ENCODE peak calls at places on chromosomes 5 and 9, in five cellular contexts. H is right cardiac atrium, C is spleen, L is pancreas, U is sigmoid colon. Q is an unnamed sample.

GRCh38 chr9:100354121-100354800 is 1.5 kb upstream of the TEX10 start:
- DNase-seq in L (no peak), U (no peak), H (no peak), C (no peak), Q (no peak)

GRCh38 chr5:50672663-50673062 is 6.2 kb downstream of the PARP8 start:
- DNase-seq in C (no peak), H (no peak), U (no peak), L (no peak), Q (no peak)

GRCh38 chr5:172504736-172505402 is 50.5 kb upstream of the SH3PXD2B start:
- DNase-seq in C (peak; percentile 38), H (peak; percentile 69), U (peak; percentile 77), L (peak; percentile 21), Q (peak; percentile 66)

GRCh38 chr5:45437746-45438145 is 258.4 kb downstream of the HCN1 start:
- DNase-seq in H (no peak), C (no peak), U (no peak), L (no peak), Q (no peak)

GRCh38 chr5:55172937-55173695 is at the start of gene CDC20B:
- DNase-seq in C (peak; percentile 89), L (peak; percentile 92), H (peak; percentile 84), U (peak; percentile 78), Q (no peak)

GRCh38 chr9:91803143-91803940 is 146.7 kb downstream of the ROR2 start:
- DNase-seq in L (no peak), C (no peak), H (no peak), U (peak; percentile 51), Q (no peak)

GRCh38 chr9:86098793-86099694 is at the start of gene GOLM1:
- DNase-seq in L (peak; percentile 85), H (peak; percentile 79), U (peak; percentile 73), C (peak; percentile 82), Q (no peak)

GRCh38 chr5:11925701-11926100 is 21.5 kb upstream of the CTNND2 start:
- DNase-seq in L (no peak), U (no peak), H (no peak), C (no peak), Q (no peak)

GRCh38 chr5:87127426-87127825 is 140.3 kb upstream of the RASA1 start:
- DNase-seq in C (no peak), U (no peak), H (no peak), L (no peak), Q (no peak)

DNA sequence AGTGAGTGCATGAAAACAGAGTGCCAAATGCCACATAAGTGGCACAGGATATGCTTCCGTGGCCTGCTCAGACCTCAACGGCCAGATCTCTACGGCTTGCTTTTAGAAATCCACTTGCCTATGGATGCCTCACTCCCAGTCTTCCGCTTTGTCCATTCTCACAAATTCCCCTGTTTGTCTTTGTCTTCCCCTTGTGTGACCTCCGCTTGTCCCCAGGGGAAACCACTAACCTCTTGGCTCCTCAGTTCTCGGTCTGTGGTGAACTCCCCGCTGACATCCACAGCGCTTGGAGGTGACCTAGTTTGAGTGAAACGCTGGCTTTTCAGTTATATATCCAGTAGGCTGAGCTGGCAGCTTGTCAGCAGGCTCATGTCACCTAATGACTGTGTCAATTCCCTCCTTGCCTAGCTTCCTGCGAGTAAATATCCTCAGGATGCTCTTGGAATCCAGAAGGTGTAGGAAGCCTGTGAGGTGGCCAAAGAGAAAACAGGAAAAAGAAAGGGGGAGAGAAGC is 101.4 kb upstream of the SPRY4 start:
- DNase-seq in C (no peak), U (peak; percentile 80), L (no peak), H (peak; percentile 80), Q (peak; percentile 80)
- H3K27ac ChIP-seq in C (no peak overlapping the region), U (no peak overlapping the region), L (no peak overlapping the region), H (peak overlapping the region; percentile 43), Q (peak overlapping the region; percentile 5)

DNA sequence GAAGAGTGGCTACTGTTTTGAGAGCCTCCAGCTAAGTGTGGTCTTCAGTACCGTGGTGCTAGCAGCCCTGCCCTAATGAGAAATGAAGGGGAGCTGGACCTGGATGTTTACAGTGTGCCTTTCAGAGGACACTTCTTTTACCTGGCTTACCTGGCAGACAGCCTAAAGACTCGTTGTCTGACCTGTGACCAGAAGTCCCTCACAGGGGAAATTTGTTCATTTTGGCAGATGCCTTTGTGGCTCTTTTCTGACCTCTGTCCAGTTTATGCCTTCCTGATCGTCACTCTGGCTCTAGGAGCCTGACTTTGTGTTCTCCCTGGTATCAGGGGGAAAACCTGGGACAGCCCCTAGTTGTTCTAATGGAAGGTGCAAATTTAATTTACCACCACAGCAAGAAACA is 475.1 kb downstream of the DMRTA1 start:
- DNase-seq in H (no peak), U (no peak), L (no peak), C (no peak), Q (no peak)
- H3K4me1 ChIP-seq in H (no peaks in the 10 kb centered on the region), U (no peaks in the 10 kb centered on the region), L (no peaks in the 10 kb centered on the region), C (no peaks in the 10 kb centered on the region), Q (no peaks in the 10 kb centered on the region)

GRCh38 chr5:168432903-168433302 is 53.4 kb upstream of the RARS1 start:
- DNase-seq in L (no peak), U (no peak), H (no peak), C (no peak), Q (no peak)
- H3K27ac ChIP-seq in L (no peak overlapping the region), U (no peak overlapping the region), H (no peak overlapping the region), C (no peak overlapping the region), Q (no peak overlapping the region)

GRCh38 chr5:144104086-144104485 is 66.4 kb downstream of the YIPF5 start:
- DNase-seq in C (no peak), L (no peak), U (no peak), H (no peak), Q (no peak)

GRCh38 chr5:144102979-144103378 is 67.5 kb downstream of the YIPF5 start:
- DNase-seq in H (no peak), L (no peak), U (no peak), C (no peak), Q (no peak)

GRCh38 chr5:144101616-144102015 is 68.8 kb downstream of the YIPF5 start:
- DNase-seq in U (no peak), C (no peak), L (no peak), H (no peak), Q (no peak)

GRCh38 chr5:144102361-144102760 is 68.1 kb downstream of the YIPF5 start:
- DNase-seq in L (no peak), C (no peak), H (no peak), U (no peak), Q (no peak)

DNA sequence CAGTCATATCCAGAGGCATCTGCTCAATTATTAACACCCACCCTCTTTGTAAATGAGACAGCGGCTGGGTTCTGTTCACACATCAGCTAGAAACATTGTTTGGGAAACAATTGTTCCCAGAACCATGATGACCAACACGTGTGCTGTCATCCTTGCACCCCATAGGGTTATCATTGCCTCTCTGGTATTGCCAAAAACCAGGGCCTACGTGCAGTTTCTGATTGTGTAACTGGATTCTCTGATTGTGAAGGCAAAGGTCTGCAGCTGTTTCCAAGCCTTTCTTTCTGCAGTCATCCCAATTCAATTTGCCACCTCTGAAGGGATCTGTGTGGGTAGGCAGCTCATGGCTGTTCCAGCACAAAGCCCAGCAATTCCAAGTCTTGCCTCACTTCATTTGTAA is 66.8 kb downstream of the YIPF5 start:
- DNase-seq in C (no peak), L (no peak), H (no peak), U (no peak), Q (no peak)
- H3K4me1 ChIP-seq in C (no peaks in the 10 kb centered on the region), L (no peaks in the 10 kb centered on the region), H (no peaks in the 10 kb centered on the region), U (no peaks in the 10 kb centered on the region), Q (no peaks in the 10 kb centered on the region)

GRCh38 chr9:113463418-113464285 is at the start of gene RGS3:
- DNase-seq in C (no peak), H (peak; percentile 88), L (peak; percentile 91), U (peak; percentile 84), Q (peak; percentile 59)

GRCh38 chr9:113461943-113462342 is 1.6 kb upstream of the RGS3 start:
- DNase-seq in L (no peak), H (no peak), C (no peak), U (peak; percentile 29), Q (no peak)

GRCh38 chr9:113464286-113464660 is 746 bp downstream of the RGS3 start:
- DNase-seq in L (no peak), C (no peak), U (peak; percentile 13), H (no peak), Q (no peak)

GRCh38 chr9:113461285-113461684 is 2.2 kb upstream of the RGS3 start:
- DNase-seq in H (no peak), U (peak; percentile 33), C (no peak), L (no peak), Q (peak; percentile 50)

GRCh38 chr9:113462781-113463286 is 693 bp upstream of the RGS3 start:
- DNase-seq in U (peak; percentile 61), L (no peak), C (no peak), H (peak; percentile 72), Q (peak; percentile 49)
- H3K27ac ChIP-seq in U (peak overlapping the region; percentile 79), L (no peak overlapping the region), C (no peak overlapping the region), H (peak overlapping the region; percentile 78), Q (peak overlapping the region; percentile 74)

GRCh38 chr5:10034008-10034407 is 215.7 kb downstream of the ATPSCKMT start:
- DNase-seq in L (peak; percentile 58), C (no peak), H (peak; percentile 83), U (no peak), Q (no peak)
- H3K4me1 ChIP-seq in L (no peaks in the 10 kb centered on the region), C (no peaks in the 10 kb centered on the region), H (no peaks in the 10 kb centered on the region), U (no peaks in the 10 kb centered on the region), Q (no peaks in the 10 kb centered on the region)

DNA sequence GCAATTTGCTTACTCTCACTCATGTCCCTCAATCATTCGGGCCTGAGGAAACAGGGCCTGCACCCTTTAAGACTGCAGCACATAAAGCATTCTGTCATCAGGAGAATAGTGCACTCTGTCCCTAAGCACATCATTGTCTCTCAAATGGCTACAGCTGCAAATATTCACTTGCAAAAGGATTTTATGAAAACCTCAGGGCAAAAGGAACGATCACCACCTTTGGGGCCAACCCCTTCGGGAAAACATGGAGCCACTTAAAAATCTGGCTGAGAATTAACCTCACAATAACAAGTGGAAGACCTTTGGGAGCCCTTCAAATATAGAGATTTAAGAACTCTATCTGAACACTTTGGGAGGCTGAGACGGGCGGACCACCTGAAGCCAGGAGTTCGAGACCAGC is 68.4 kb downstream of the MAPKAP1 start:
- DNase-seq in U (no peak), H (no peak), C (no peak), L (no peak), Q (no peak)
- H3K27ac ChIP-seq in U (no peak overlapping the region), H (no peak overlapping the region), C (no peak overlapping the region), L (no peak overlapping the region), Q (no peak overlapping the region)